ENCODE peak calls at places on chromosomes 7 and 10, in nine cellular contexts. E, D, J, A, B, F, I, L and Z are unnamed samples.

GRCh38 chr10:69636626-69637550 is 6.8 kb downstream of the FAM241B start:
- DNase-seq in E (peak; percentile 16), D (peak; percentile 32), J (peak; percentile 38), A (peak; percentile 74), B (no peak), F (peak; percentile 10), I (peak; percentile 60), L (peak; percentile 17), Z (no peak)

GRCh38 chr10:43929122-43929521 is 280.4 kb upstream of the ZNF32 start:
- DNase-seq in E (no peak), D (no peak), J (no peak), A (no peak), B (no peak), F (no peak), I (no peak), L (no peak), Z (no peak)

GRCh38 chr7:44898059-44898458 is 12.7 kb upstream of the PURB start:
- DNase-seq in E (no peak), D (no peak), J (no peak), A (no peak), B (no peak), F (no peak), I (no peak), L (no peak), Z (no peak)

GRCh38 chr7:10677211-10677610 is 296.5 kb upstream of the PHF14 start:
- DNase-seq in E (no peak), D (no peak), J (no peak), A (no peak), B (no peak), F (no peak), I (no peak), L (no peak), Z (no peak)

GRCh38 chr10:116385994-116386809 is 41.4 kb upstream of the PNLIPRP3 start:
- DNase-seq in E (no peak), D (no peak), J (peak; percentile 25), A (peak; percentile 50), B (no peak), F (peak; percentile 53), I (no peak), L (no peak), Z (no peak)

GRCh38 chr10:7696545-7696944 is 6.6 kb upstream of the ITIH2 start:
- DNase-seq in E (no peak), D (peak; percentile 82), J (no peak), A (peak; percentile 35), B (no peak), F (peak; percentile 18), I (no peak), L (peak; percentile 31), Z (no peak)

GRCh38 chr10:49161411-49161997 is 26.7 kb downstream of the TMEM273 start:
- DNase-seq in E (no peak), D (no peak), J (no peak), A (peak; percentile 88), B (no peak), F (peak; percentile 46), I (no peak), L (no peak), Z (no peak)

GRCh38 chr10:83917519-83918506 is 221.5 kb upstream of the GHITM start:
- DNase-seq in E (peak; percentile 31), D (peak; percentile 15), J (no peak), A (no peak), B (no peak), F (no peak), I (peak; percentile 16), L (no peak), Z (no peak)

GRCh38 chr7:140238778-140239652 is 62.2 kb upstream of the KDM7A start:
- DNase-seq in E (peak; percentile 92), D (peak; percentile 31), J (no peak), A (no peak), B (no peak), F (no peak), I (no peak), L (no peak), Z (no peak)

GRCh38 chr10:80274396-80275134 is 14.9 kb downstream of the MAT1A start:
- DNase-seq in E (no peak), D (no peak), J (no peak), A (no peak), B (no peak), F (no peak), I (no peak), L (no peak), Z (no peak)

GRCh38 chr10:132077091-132077490 is 11.3 kb downstream of the JAKMIP3 start:
- DNase-seq in E (no peak), D (no peak), J (no peak), A (no peak), B (no peak), F (no peak), I (no peak), L (no peak), Z (no peak)

GRCh38 chr10:113520606-113521481 is 32.0 kb upstream of the HABP2 start:
- DNase-seq in E (peak; percentile 63), D (peak; percentile 84), J (peak; percentile 71), A (peak; percentile 79), B (no peak), F (peak; percentile 82), I (peak; percentile 54), L (peak; percentile 66), Z (no peak)

GRCh38 chr7:53602817-53603418 is 567.5 kb downstream of the POM121L12 start:
- DNase-seq in E (no peak), D (no peak), J (no peak), A (peak; percentile 5), B (no peak), F (no peak), I (no peak), L (no peak), Z (no peak)

GRCh38 chr7:84837405-84837804 is 349.5 kb downstream of the SEMA3D start:
- DNase-seq in E (no peak), D (no peak), J (no peak), A (no peak), B (no peak), F (no peak), I (no peak), L (no peak), Z (no peak)

GRCh38 chr7:1176891-1177373 is 16.9 kb upstream of the ZFAND2A start:
- DNase-seq in E (peak; percentile 88), D (peak; percentile 79), J (peak; percentile 55), A (peak; percentile 86), B (peak; percentile 44), F (peak; percentile 66), I (peak; percentile 95), L (peak; percentile 50), Z (peak; percentile 74)

GRCh38 chr10:78211476-78212110 is 177.9 kb downstream of the RPS24 start:
- DNase-seq in E (no peak), D (peak; percentile 29), J (peak; percentile 42), A (peak; percentile 92), B (peak; percentile 64), F (peak; percentile 64), I (peak; percentile 33), L (no peak), Z (no peak)

GRCh38 chr7:130086938-130087337 is 16.6 kb downstream of the KLHDC10 start:
- DNase-seq in E (no peak), D (no peak), J (no peak), A (no peak), B (no peak), F (no peak), I (no peak), L (no peak), Z (no peak)

GRCh38 chr7:130079846-130080394 is 9.6 kb downstream of the KLHDC10 start:
- DNase-seq in E (no peak), D (no peak), J (no peak), A (no peak), B (no peak), F (no peak), I (no peak), L (no peak), Z (no peak)

GRCh38 chr7:130087364-130087763 is 17.0 kb downstream of the KLHDC10 start:
- DNase-seq in E (no peak), D (no peak), J (no peak), A (no peak), B (no peak), F (peak; percentile 26), I (no peak), L (no peak), Z (no peak)

GRCh38 chr7:130084037-130084875 is 13.9 kb downstream of the KLHDC10 start:
- DNase-seq in E (no peak), D (no peak), J (no peak), A (peak; percentile 48), B (no peak), F (peak; percentile 24), I (no peak), L (no peak), Z (no peak)
- TF ChIP-seq CTCF in E (peak; percentile 32), D (no peak), J (peak; percentile 67), A (peak; percentile 74), B (peak; percentile 27), F (peak; percentile 52), I (peak; percentile 73), L (peak; percentile 18), Z (peak; percentile 56)

GRCh38 chr10:25758041-25758457 is 176.0 kb upstream of the MYO3A start:
- DNase-seq in E (no peak), D (peak; percentile 25), J (peak; percentile 46), A (peak; percentile 16), B (no peak), F (peak; percentile 41), I (peak; percentile 19), L (no peak), Z (no peak)
- TF ChIP-seq CTCF in E (no peak), D (peak; percentile 35), J (peak; percentile 60), A (peak; percentile 51), B (peak; percentile 96), F (peak; percentile 66), I (peak; percentile 57), L (peak; percentile 38), Z (no peak)

GRCh38 chr7:75875113-75876080 is 3.4 kb upstream of the RHBDD2 start:
- DNase-seq in E (no peak), D (no peak), J (no peak), A (no peak), B (no peak), F (no peak), I (no peak), L (no peak), Z (no peak)

GRCh38 chr7:75869776-75870379 is 9.0 kb upstream of the RHBDD2 start:
- DNase-seq in E (no peak), D (no peak), J (no peak), A (peak; percentile 60), B (no peak), F (no peak), I (peak; percentile 52), L (no peak), Z (no peak)

GRCh38 chr7:75870557-75870956 is 8.3 kb upstream of the RHBDD2 start:
- DNase-seq in E (no peak), D (no peak), J (no peak), A (no peak), B (no peak), F (no peak), I (peak; percentile 76), L (no peak), Z (no peak)

GRCh38 chr7:75868153-75868552 is 10.7 kb upstream of the RHBDD2 start:
- DNase-seq in E (no peak), D (no peak), J (no peak), A (no peak), B (no peak), F (no peak), I (no peak), L (no peak), Z (no peak)

GRCh38 chr7:75872073-75872782 is 6.6 kb upstream of the RHBDD2 start:
- DNase-seq in E (no peak), D (no peak), J (no peak), A (no peak), B (no peak), F (no peak), I (no peak), L (no peak), Z (no peak)
- TF ChIP-seq CTCF in E (no peak), D (no peak), J (no peak), A (no peak), B (no peak), F (no peak), I (no peak), L (no peak), Z (no peak)

GRCh38 chr10:15856328-15857000 is 3.8 kb downstream of the MINDY3 start:
- DNase-seq in E (no peak), D (no peak), J (no peak), A (peak; percentile 39), B (no peak), F (no peak), I (no peak), L (no peak), Z (no peak)
- TF ChIP-seq CTCF in E (no peak), D (no peak), J (no peak), A (no peak), B (no peak), F (no peak), I (no peak), L (no peak), Z (no peak)